ENCODE peak calls at places on chromosomes 2 and 18, in seven cellular contexts. A, S, H, J, E, R and K are unnamed samples.

GRCh38 chr18:22223263-22223960 is 54.0 kb downstream of the GATA6 start:
- DNase-seq in J (peak), A (peak), H (peak), E (peak), R (peak), S (peak), K (no peak)

GRCh38 chr2:218074031-218074430 is 5.0 kb downstream of the RUFY4 start:
- DNase-seq in R (peak), J (peak), S (no peak), E (peak), H (peak), A (no peak), K (no peak)

GRCh38 chr2:64426191-64426952 is 27.6 kb upstream of the LGALSL start:
- DNase-seq in H (peak), J (no peak), A (no peak), R (no peak), S (no peak), E (no peak), K (no peak)

GRCh38 chr18:13791181-13791580 is 32.8 kb upstream of the MC5R start:
- DNase-seq in E (no peak), H (no peak), R (no peak), J (no peak), A (no peak), S (no peak), K (no peak)

GRCh38 chr2:157327621-157328102 is 2.0 kb upstream of the ERMN start:
- DNase-seq in R (peak), H (peak), J (peak), A (peak), S (peak), E (peak), K (peak)

GRCh38 chr2:134462791-134463725 is 209.2 kb downstream of the MGAT5 start:
- DNase-seq in R (no peak), E (no peak), H (no peak), J (no peak), A (no peak), S (no peak), K (no peak)

GRCh38 chr2:8599421-8600242 is 82.2 kb upstream of the ID2 start:
- DNase-seq in R (no peak), H (no peak), J (no peak), S (no peak), E (no peak), A (no peak), K (no peak)

GRCh38 chr2:24828641-24829040 is 35.4 kb downstream of the CENPO start:
- DNase-seq in R (no peak), J (peak), E (no peak), S (peak), A (no peak), H (no peak), K (no peak)

GRCh38 chr18:30280861-30281470 is 761.6 kb downstream of the DSC3 start:
- DNase-seq in R (no peak), E (peak), J (no peak), S (no peak), H (peak), A (no peak), K (no peak)

GRCh38 chr18:27017901-27018500 is 152.5 kb upstream of the AQP4 start:
- DNase-seq in S (no peak), E (peak), R (no peak), A (no peak), H (peak), J (peak), K (no peak)

GRCh38 chr18:13889661-13890060 is 25.7 kb downstream of the MC2R start:
- DNase-seq in A (no peak), H (peak), J (no peak), E (peak), R (no peak), S (no peak), K (no peak)

GRCh38 chr18:11027862-11028261 is 121.5 kb downstream of the PIEZO2 start:
- DNase-seq in A (no peak), J (no peak), H (no peak), S (no peak), R (no peak), E (no peak), K (no peak)

GRCh38 chr2:26640781-26641564 is at the start of gene CIB4:
- DNase-seq in S (no peak), A (peak), E (peak), H (peak), R (no peak), J (no peak), K (no peak)

GRCh38 chr2:42110287-42110973 is 58.7 kb upstream of the EML4 start:
- DNase-seq in A (no peak), H (peak), E (no peak), J (no peak), S (no peak), R (no peak), K (no peak)